ENCODE peak calls at places on chromosomes 6 and 20, in ten cellular contexts. B, R, J, K, P, F, C, D, M and N are unnamed samples. For H3K36me3, the result is how much of the 10 kb centered on the place peaks cover.

GRCh38 chr6:54377776-54378175 is 69.5 kb downstream of the TINAG start:
- DNase-seq in B (no peak), R (no peak), J (no peak), K (no peak), P (no peak), F (no peak), C (no peak), D (no peak), M (no peak), N (no peak)

GRCh38 chr6:108798672-108799355 is 49.4 kb upstream of the ARMC2 start:
- DNase-seq in B (no peak), R (peak), J (no peak), K (peak), P (no peak), F (no peak), C (no peak), D (peak), M (peak), N (no peak)

GRCh38 chr6:159969921-159970320 is 1.0 kb downstream of the IGF2R start:
- DNase-seq in B (peak), R (peak), J (peak), K (no peak), P (peak), F (peak), C (no peak), D (no peak), M (peak), N (peak)

GRCh38 chr20:43559588-43559987 is 761 bp downstream of the SGK2 start:
- DNase-seq in B (no peak), R (no peak), J (no peak), K (no peak), P (no peak), F (no peak), C (no peak), D (no peak), M (no peak), N (no peak)

GRCh38 chr6:16244869-16245451 is 6.6 kb downstream of the GMPR start:
- DNase-seq in B (no peak), R (no peak), J (no peak), K (no peak), P (no peak), F (no peak), C (no peak), D (no peak), M (no peak), N (no peak)

GRCh38 chr6:29763491-29764289 is 40.5 kb downstream of the HLA-F start:
- DNase-seq in B (no peak), R (no peak), J (peak), K (no peak), P (no peak), F (no peak), C (no peak), D (no peak), M (no peak), N (peak)

GRCh38 chr20:49675368-49676151 is 38.1 kb downstream of the B4GALT5 start:
- DNase-seq in B (no peak), R (no peak), J (peak), K (no peak), P (no peak), F (no peak), C (peak), D (no peak), M (no peak), N (peak)

GRCh38 chr6:90712165-90712564 is 125.3 kb upstream of the MAP3K7 start:
- DNase-seq in B (no peak), R (no peak), J (no peak), K (no peak), P (no peak), F (no peak), C (no peak), D (no peak), M (no peak), N (no peak)

GRCh38 chr6:84260186-84260585 is 32.7 kb upstream of the CEP162 start:
- DNase-seq in B (no peak), R (no peak), J (no peak), K (no peak), P (no peak), F (no peak), C (no peak), D (no peak), M (no peak), N (no peak)

GRCh38 chr6:54299542-54300269 is 8.5 kb upstream of the TINAG start:
- DNase-seq in B (no peak), R (no peak), J (no peak), K (no peak), P (no peak), F (no peak), C (no peak), D (no peak), M (no peak), N (no peak)

GRCh38 chr6:130997061-130997753 is 65.8 kb downstream of the EPB41L2 start:
- DNase-seq in B (no peak), R (no peak), J (no peak), K (no peak), P (no peak), F (no peak), C (no peak), D (no peak), M (no peak), N (no peak)

GRCh38 chr20:38216201-38216600 is 44.3 kb downstream of the KIAA1755 start:
- DNase-seq in B (no peak), R (no peak), J (no peak), K (no peak), P (no peak), F (no peak), C (no peak), D (no peak), M (no peak), N (no peak)

GRCh38 chr6:86142326-86142725 is 499.6 kb upstream of the SYNCRIP start:
- DNase-seq in B (no peak), R (no peak), J (no peak), K (no peak), P (no peak), F (no peak), C (no peak), D (no peak), M (no peak), N (no peak)

GRCh38 chr6:143842468-143842901 is 653 bp upstream of the LTV1 start:
- DNase-seq in B (no peak), R (peak), J (no peak), K (no peak), P (no peak), F (no peak), C (no peak), D (no peak), M (no peak), N (no peak)

GRCh38 chr6:43541774-43542471 is 25.0 kb downstream of the POLR1C start:
- DNase-seq in B (no peak), R (no peak), J (no peak), K (no peak), P (no peak), F (no peak), C (peak), D (no peak), M (no peak), N (no peak)

GRCh38 chr6:162485464-162485863 is 242.1 kb downstream of the PRKN start:
- DNase-seq in B (peak), R (no peak), J (no peak), K (no peak), P (no peak), F (no peak), C (no peak), D (no peak), M (no peak), N (no peak)

GRCh38 chr20:21360686-21361085 is 36.6 kb downstream of the NKX2-4 start:
- DNase-seq in B (no peak), R (no peak), J (no peak), K (no peak), P (no peak), F (no peak), C (no peak), D (no peak), M (no peak), N (no peak)

GRCh38 chr6:27863962-27864905 is 48.0 kb downstream of the OR2B2 start:
- DNase-seq in B (peak), R (peak), J (no peak), K (no peak), P (no peak), F (no peak), C (peak), D (peak), M (no peak), N (no peak)

GRCh38 chr6:43951063-43951755 is 176.0 kb downstream of the MRPL14 start:
- DNase-seq in B (peak), R (peak), J (peak), K (peak), P (no peak), F (peak), C (peak), D (no peak), M (peak), N (no peak)

GRCh38 chr20:63640086-63640485 is 13.1 kb downstream of the STMN3 start:
- DNase-seq in B (no peak), R (no peak), J (no peak), K (no peak), P (no peak), F (no peak), C (no peak), D (no peak), M (no peak), N (no peak)

GRCh38 chr6:113281014-113281810 is 575.9 kb upstream of the MARCKS start:
- DNase-seq in B (no peak), R (no peak), J (no peak), K (no peak), P (no peak), F (no peak), C (no peak), D (no peak), M (no peak), N (no peak)

GRCh38 chr6:70547313-70547712 is 19.4 kb upstream of the SDHAF4 start:
- DNase-seq in B (no peak), R (no peak), J (no peak), K (no peak), P (no peak), F (no peak), C (no peak), D (no peak), M (no peak), N (no peak)

GRCh38 chr6:97978855-97979271 is 695.8 kb upstream of the MMS22L start:
- DNase-seq in B (no peak), R (peak), J (no peak), K (no peak), P (no peak), F (no peak), C (peak), D (no peak), M (no peak), N (no peak)

GRCh38 chr20:63099426-63100267 is 92.9 kb upstream of the BHLHE23 start:
- DNase-seq in B (no peak), R (peak), J (no peak), K (peak), P (no peak), F (peak), C (no peak), D (no peak), M (no peak), N (no peak)

GRCh38 chr6:151022492-151022891 is 157.0 kb downstream of the MTHFD1L start:
- DNase-seq in B (no peak), R (peak), J (no peak), K (no peak), P (no peak), F (no peak), C (no peak), D (no peak), M (no peak), N (no peak)

GRCh38 chr20:38651154-38651553 is 49.5 kb downstream of the ARHGAP40 start:
- DNase-seq in B (no peak), R (no peak), J (no peak), K (no peak), P (no peak), F (no peak), C (no peak), D (no peak), M (no peak), N (no peak)

GRCh38 chr6:109453594-109454482 is 1.7 kb downstream of the MICAL1 start:
- DNase-seq in B (peak), R (peak), J (no peak), K (peak), P (no peak), F (no peak), C (no peak), D (no peak), M (peak), N (no peak)

GRCh38 chr20:36547186-36548005 is 6.1 kb downstream of the MYL9 start:
- DNase-seq in B (no peak), R (no peak), J (no peak), K (no peak), P (no peak), F (no peak), C (no peak), D (no peak), M (no peak), N (no peak)

GRCh38 chr6:94099072-94099471 is 679.7 kb upstream of the EPHA7 start:
- DNase-seq in B (no peak), R (no peak), J (no peak), K (no peak), P (no peak), F (no peak), C (no peak), D (no peak), M (no peak), N (peak)

GRCh38 chr6:98944598-98945011 is 3.1 kb downstream of the FBXL4 start:
- DNase-seq in B (no peak), R (peak), J (no peak), K (no peak), P (no peak), F (peak), C (no peak), D (no peak), M (no peak), N (no peak)

GRCh38 chr6:139977887-139978332 is 603.5 kb upstream of the CITED2 start:
- DNase-seq in B (no peak), R (no peak), J (peak), K (no peak), P (peak), F (no peak), C (no peak), D (no peak), M (no peak), N (peak)

GRCh38 chr6:35776364-35777215 is at the start of gene CLPSL2:
- DNase-seq in B (no peak), R (no peak), J (peak), K (no peak), P (no peak), F (no peak), C (peak), D (no peak), M (no peak), N (no peak)

DNA sequence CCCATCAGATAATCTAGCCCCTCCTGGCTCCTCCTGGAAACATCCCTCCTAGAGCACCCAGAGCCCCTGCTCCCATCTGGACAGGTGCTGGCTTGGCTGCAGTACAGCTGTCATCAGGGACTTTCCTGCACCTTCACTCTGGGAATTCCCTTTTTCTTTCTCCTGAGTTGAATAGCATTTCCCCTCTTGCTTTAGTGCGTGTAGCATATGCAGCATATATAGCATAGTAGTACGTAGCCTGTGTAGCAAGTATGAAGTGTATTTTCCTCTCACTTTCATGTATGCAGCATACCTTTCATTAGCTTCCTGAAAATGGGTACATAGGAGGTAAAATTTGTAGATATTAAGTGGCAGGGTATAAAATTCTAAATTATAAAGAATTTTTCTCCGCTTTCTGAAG is 352.9 kb downstream of the ESR1 start:
- DNase-seq in B (no peak), R (no peak), J (no peak), K (no peak), P (no peak), F (no peak), C (peak), D (no peak), M (no peak), N (no peak)
- H3K36me3 ChIP-seq in B (half or more), R (under half), J (under half), K (under half), P (under half), F (under half), C (under half), D (under half), M (under half), N (under half)

GRCh38 chr20:61974357-61974665 is 91.4 kb downstream of the TAF4 start:
- DNase-seq in B (no peak), R (no peak), J (no peak), K (no peak), P (no peak), F (no peak), C (no peak), D (no peak), M (no peak), N (no peak)

GRCh38 chr20:61976275-61976649 is 89.4 kb downstream of the TAF4 start:
- DNase-seq in B (no peak), R (no peak), J (no peak), K (no peak), P (no peak), F (no peak), C (no peak), D (no peak), M (no peak), N (no peak)

GRCh38 chr20:61976650-61977332 is 88.9 kb downstream of the TAF4 start:
- DNase-seq in B (no peak), R (no peak), J (no peak), K (no peak), P (no peak), F (no peak), C (no peak), D (no peak), M (no peak), N (no peak)

GRCh38 chr20:61973515-61974356 is 91.9 kb downstream of the TAF4 start:
- DNase-seq in B (no peak), R (no peak), J (no peak), K (no peak), P (no peak), F (no peak), C (no peak), D (no peak), M (no peak), N (no peak)

DNA sequence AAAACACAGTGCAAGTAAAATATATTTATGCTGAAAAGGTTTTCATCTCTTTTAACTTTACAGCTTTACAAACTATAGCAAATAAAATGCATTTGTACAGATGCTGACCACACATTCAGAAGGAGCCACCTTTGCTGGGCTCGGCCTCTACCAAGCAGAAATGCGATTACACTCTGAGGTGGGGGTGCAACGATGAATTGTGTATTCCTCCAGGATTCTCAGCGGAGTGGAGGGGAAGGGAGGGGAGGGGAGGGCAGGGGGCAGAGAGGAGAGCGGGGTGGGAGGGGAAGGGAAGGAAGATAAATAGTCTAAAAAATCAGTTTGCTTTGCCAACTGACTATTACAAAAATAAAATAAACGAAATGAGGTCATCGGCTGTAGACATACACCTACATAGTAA is 90.3 kb downstream of the TAF4 start:
- DNase-seq in B (no peak), R (no peak), J (no peak), K (no peak), P (no peak), F (no peak), C (no peak), D (no peak), M (no peak), N (no peak)
- H3K36me3 ChIP-seq in B (under half), R (under half), J (under half), K (under half), P (under half), F (under half), C (under half), D (under half), M (half or more), N (under half)

GRCh38 chr6:26129656-26130055 is 42.4 kb downstream of the HFE start:
- DNase-seq in B (no peak), R (no peak), J (no peak), K (no peak), P (no peak), F (no peak), C (no peak), D (no peak), M (no peak), N (no peak)

GRCh38 chr6:26131618-26132017 is 44.4 kb downstream of the HFE start:
- DNase-seq in B (no peak), R (no peak), J (no peak), K (no peak), P (no peak), F (no peak), C (no peak), D (no peak), M (no peak), N (no peak)

GRCh38 chr6:26133730-26134129 is 46.5 kb downstream of the HFE start:
- DNase-seq in B (no peak), R (no peak), J (no peak), K (no peak), P (no peak), F (no peak), C (no peak), D (no peak), M (no peak), N (no peak)

GRCh38 chr6:26128013-26128771 is 41.0 kb downstream of the HFE start:
- DNase-seq in B (no peak), R (no peak), J (no peak), K (no peak), P (no peak), F (no peak), C (no peak), D (no peak), M (no peak), N (no peak)

DNA sequence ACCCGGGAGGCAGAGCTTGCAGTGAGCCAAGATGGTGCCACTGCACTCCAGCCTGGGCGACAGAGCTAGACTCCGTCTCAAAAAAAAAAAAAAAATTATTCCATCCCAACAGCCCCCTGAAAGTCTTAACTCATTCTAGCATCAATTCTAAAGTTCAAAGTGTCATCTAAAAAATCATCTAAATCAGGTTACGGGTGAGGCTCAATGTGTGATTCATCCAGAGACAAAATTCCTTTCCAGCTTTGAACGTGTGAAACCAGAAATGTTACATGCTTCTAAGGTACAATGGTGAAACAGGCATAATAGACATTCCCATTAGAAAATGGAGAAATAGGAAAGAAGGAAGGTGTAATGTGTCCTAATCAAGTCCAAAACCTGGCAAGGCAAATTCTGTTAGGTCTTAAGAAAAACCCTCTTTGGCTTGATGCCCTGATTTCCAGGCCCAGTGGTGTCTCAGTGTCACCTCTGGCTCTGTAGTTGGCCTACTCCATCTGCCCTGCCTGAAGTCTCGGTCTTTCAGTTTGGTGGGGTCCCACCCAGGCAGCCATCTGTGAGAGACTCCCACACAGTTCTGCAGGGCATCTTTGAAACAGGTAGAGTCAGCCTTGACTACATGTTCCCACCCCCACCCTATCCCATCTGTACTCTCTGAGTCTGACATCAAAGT is 43.5 kb downstream of the HFE start:
- DNase-seq in B (no peak), R (no peak), J (no peak), K (no peak), P (no peak), F (no peak), C (no peak), D (no peak), M (no peak), N (no peak)
- H3K36me3 ChIP-seq in B (under half), R (under half), J (under half), K (under half), P (under half), F (under half), C (under half), D (under half), M (under half), N (under half)

DNA sequence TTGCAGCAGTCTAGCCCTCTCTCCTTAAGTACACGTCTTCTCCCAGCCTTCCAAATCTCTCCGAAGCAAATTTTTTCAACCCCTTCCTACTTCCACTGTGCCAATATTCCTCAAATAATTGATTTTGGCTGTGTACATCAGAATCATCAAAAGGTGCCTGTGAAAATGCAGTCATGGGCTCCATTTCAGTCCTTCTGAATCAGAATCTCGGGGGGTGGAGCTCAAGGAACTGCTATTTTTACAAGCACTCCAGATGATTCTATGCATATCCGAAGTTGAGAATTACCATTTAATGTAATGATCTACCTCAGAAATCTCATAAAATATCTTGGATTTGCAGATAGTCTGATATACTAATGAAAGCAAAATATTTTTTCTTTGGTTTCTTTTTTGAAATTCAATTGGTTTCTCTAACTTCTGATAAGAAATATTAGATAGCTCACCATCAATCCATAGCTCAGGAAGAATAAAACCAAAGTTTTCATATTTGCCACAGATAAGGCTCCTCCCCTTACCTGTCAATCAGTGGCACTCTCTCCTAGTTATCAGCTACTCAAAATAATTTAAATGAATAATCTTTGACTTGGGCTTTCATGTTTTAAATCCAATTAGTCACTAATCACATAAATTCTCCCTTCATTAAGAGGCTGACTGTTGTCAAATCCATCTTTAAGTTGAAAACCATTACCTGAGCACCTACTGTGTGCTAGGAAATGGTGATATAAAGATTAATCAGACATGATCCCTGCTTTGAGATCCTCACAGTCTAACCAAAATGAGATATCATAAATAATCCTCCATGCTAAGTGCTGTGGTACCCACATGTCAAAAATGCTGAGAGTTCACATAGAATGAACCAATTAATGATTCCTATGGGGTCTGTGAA is 36.4 kb upstream of the STXBP5 start:
- DNase-seq in B (no peak), R (no peak), J (no peak), K (no peak), P (no peak), F (no peak), C (no peak), D (no peak), M (no peak), N (no peak)
- H3K36me3 ChIP-seq in B (under half), R (under half), J (under half), K (under half), P (under half), F (under half), C (under half), D (under half), M (under half), N (under half)